ENCODE peak calls at places on chromosomes 11 and 22, in six cellular contexts. P is heart right ventricle, R is prostate gland, A is left ventricle myocardium inferior, I is brain microvascular endothelial cell, G is tibial nerve. Q is an unnamed sample.

GRCh38 chr22:24181088-24181995 is at the start of gene SUSD2:
- DNase-seq in I (no peak), A (peak), G (no peak), R (no peak), P (no peak), Q (no peak)

GRCh38 chr11:17538054-17538453 is 6.2 kb downstream of the USH1C start:
- DNase-seq in G (no peak), P (no peak), A (no peak), I (no peak), R (no peak), Q (no peak)

GRCh38 chr11:57336111-57336666 is 497 bp upstream of the SSRP1 start:
- DNase-seq in A (no peak), P (no peak), I (no peak), R (no peak), G (no peak), Q (no peak)

GRCh38 chr11:120521176-120521575 is 9.6 kb downstream of the GRIK4 start:
- DNase-seq in I (no peak), A (no peak), G (no peak), R (no peak), P (no peak), Q (no peak)

GRCh38 chr11:65870706-65871681 is 1.6 kb downstream of the EFEMP2 start:
- DNase-seq in A (peak), I (no peak), P (peak), G (no peak), R (no peak), Q (no peak)

GRCh38 chr11:102824541-102824940 is 18.9 kb downstream of the MMP3 start:
- DNase-seq in R (no peak), G (no peak), A (no peak), P (no peak), I (no peak), Q (no peak)

GRCh38 chr11:125174686-125175085 is 10.1 kb downstream of the PKNOX2 start:
- DNase-seq in G (no peak), A (no peak), P (no peak), R (no peak), I (no peak), Q (no peak)

GRCh38 chr11:72627594-72628281 is 46.5 kb downstream of the PDE2A start:
- DNase-seq in P (peak), G (no peak), A (peak), R (no peak), I (no peak), Q (no peak)

GRCh38 chr11:12120031-12121008 is 9.9 kb downstream of the MICAL2 start:
- DNase-seq in I (no peak), P (no peak), R (no peak), A (no peak), G (no peak), Q (no peak)

GRCh38 chr11:68216171-68216938 is 3.3 kb upstream of the KMT5B start:
- DNase-seq in G (no peak), I (no peak), R (peak), A (peak), P (peak), Q (no peak)

GRCh38 chr11:1840780-1841480 is 2.1 kb downstream of the TNNI2 start:
- DNase-seq in G (no peak), A (peak), R (no peak), I (no peak), P (no peak), Q (no peak)

GRCh38 chr11:133134561-133135173 is 397.6 kb downstream of the OPCML start:
- DNase-seq in I (peak), P (peak), R (peak), G (no peak), A (peak), Q (no peak)

GRCh38 chr11:65524010-65524746 is 705 bp upstream of the SCYL1 start:
- DNase-seq in A (peak), R (no peak), G (no peak), P (peak), I (no peak), Q (no peak)

GRCh38 chr22:45104313-45104712 is 59.4 kb upstream of the NUP50 start:
- DNase-seq in R (no peak), G (no peak), P (no peak), A (no peak), I (no peak), Q (no peak)

GRCh38 chr11:57530596-57531507 is at the start of gene TIMM10:
- DNase-seq in G (peak), I (peak), A (peak), P (peak), R (peak), Q (peak)

GRCh38 chr11:64654958-64655541 is 64.0 kb downstream of the SLC22A12 start:
- DNase-seq in P (no peak), G (no peak), I (no peak), A (no peak), R (no peak), Q (no peak)

GRCh38 chr11:69489031-69489745 is 7.7 kb downstream of the LINC01488 start:
- DNase-seq in A (peak), R (no peak), G (no peak), I (no peak), P (peak), Q (no peak)

GRCh38 chr11:61193596-61193995 is 9.7 kb upstream of the PGA3 start:
- DNase-seq in A (no peak), G (no peak), R (no peak), P (no peak), I (no peak), Q (no peak)

GRCh38 chr22:33299245-33299956 is 241.2 kb upstream of the SYN3 start:
- DNase-seq in P (no peak), R (no peak), G (no peak), A (no peak), I (no peak), Q (no peak)

GRCh38 chr11:27468643-27469332 is 3.8 kb downstream of the LGR4 start:
- DNase-seq in A (no peak), G (no peak), R (peak), I (no peak), P (no peak), Q (no peak)

GRCh38 chr22:44406581-44407403 is 91.2 kb downstream of the RTL6 start:
- DNase-seq in A (no peak), R (no peak), I (no peak), G (no peak), P (no peak), Q (no peak)

DNA sequence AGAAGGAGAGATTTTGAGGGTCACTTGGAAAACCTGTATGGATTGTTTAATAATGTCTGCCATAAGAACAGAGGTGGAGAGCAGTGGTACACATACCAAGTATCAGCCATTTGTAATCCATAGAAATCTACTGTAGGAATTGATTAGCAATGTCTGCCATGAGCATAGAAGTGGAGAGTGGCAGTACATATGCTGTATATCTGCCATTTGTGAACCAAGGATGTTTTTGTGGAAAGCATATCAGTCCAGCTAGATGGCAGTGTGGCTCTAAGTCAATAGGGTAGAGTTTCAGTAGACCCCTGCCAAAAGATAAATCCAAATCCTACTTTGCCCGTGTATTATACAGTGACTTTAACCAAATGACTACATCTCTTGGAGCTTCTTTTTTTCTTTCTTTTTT is 82.9 kb upstream of the SEZ6L start:
- DNase-seq in G (no peak), I (no peak), A (no peak), R (no peak), P (no peak), Q (no peak)
- H3K27ac ChIP-seq in G (no peak), I (no peak), A (no peak), R (no peak), P (no peak), Q (no peak)

DNA sequence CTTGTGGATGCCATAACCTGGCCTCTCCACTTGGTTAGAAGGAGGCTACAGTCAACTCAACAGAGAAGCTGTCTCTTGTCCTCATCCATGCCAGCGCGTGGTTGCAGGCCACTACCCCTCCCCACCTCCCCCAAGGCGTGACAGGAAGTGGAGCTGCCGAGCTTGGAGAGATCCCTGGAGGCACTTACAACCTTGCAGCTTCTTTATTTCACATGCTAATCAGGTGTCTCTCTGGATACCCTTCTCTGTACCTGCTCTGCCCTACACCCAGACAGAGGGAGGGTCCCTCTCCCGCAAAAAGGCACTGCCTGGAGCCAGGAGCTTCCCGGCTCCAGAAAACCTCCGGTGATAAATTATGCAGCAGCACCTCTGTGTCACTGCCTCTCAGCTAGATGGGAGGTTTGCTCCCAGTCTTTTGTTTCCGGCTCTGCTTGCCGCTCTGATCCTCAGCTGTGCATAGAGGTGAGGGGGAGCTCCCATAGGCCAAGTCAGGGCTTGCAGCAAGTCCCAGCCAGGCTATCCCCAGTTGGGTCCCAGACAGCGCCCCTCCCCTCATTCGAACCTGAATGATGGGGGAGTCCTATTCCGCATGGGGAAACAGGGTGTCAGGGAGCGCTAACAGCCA is 5.7 kb downstream of the LRP4 start:
- DNase-seq in G (no peak), R (no peak), P (no peak), I (no peak), A (no peak), Q (no peak)
- H3K4me3 ChIP-seq in G (no peak), R (no peak), P (no peak), I (peak), A (no peak), Q (no peak)

DNA sequence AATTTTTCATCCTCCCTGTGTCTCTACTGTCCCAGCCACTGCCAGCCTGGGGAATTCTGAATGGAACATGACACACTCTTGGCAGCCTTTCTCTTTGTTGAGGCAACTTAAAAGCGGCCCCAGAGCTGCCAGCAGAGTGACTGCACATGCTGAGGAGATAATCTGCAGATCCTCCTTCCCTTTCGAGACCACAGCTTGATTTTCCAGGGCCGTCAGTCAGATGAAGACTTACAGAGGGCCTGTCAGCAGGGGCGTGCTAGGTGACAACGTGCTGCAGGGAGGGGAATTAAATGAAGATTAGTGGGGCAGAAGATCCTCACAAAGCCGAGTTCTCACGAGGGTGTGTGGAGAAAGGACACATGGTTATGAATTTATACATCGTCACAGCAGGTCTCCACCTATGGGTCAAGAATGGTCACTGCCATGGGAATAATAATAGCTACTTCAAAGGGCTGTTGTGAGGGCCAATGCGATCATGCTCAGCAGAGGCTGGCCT is 193.5 kb upstream of the PITPNB start:
- DNase-seq in R (no peak), I (peak), P (peak), A (peak), G (peak), Q (no peak)
- TF ChIP-seq CTCF in R (peak), I (peak), P (peak), A (peak), G (no peak), Q (no peak)

DNA sequence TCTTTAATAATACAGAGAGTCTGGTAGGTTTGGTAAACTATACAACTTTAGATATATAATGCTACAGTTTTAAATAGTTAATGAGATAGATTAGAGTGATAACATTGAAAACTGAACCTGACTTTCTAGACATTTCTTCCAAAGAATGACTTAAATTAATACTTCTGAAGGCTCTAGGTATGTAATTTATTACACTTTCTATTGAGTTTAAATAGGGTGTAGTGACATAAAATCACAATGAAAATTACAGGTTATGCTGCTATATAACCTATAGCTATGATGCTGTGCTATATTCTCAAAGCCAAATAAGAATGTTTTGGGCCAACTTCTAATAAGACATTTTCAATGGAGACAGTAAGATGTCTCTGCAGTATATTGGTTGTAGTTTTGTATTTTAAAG is 7.7 kb downstream of the HIPK3 start:
- DNase-seq in R (no peak), I (no peak), G (no peak), P (no peak), A (no peak), Q (no peak)
- H3K27ac ChIP-seq in R (no peak), I (no peak), G (no peak), P (no peak), A (peak), Q (no peak)